ENCODE peak calls at places on chromosomes 6 and 20, in four cellular contexts. H, S, G and F are unnamed samples.

GRCh38 chr6:151690303-151690702 is 117.2 kb upstream of the ESR1 start:
- DNase-seq in H (no peak), S (no peak), G (no peak), F (no peak)

GRCh38 chr20:56995157-56995556 is 271.3 kb downstream of the BMP7 start:
- DNase-seq in H (no peak), S (no peak), G (no peak), F (no peak)

GRCh38 chr20:38604873-38605303 is 3.3 kb downstream of the ARHGAP40 start:
- DNase-seq in H (peak), S (peak), G (no peak), F (peak)

GRCh38 chr6:56749632-56750151 is 107.0 kb upstream of the DST start:
- DNase-seq in H (no peak), S (peak), G (no peak), F (no peak)

GRCh38 chr6:112234596-112234995 is 19.8 kb downstream of the LAMA4 start:
- DNase-seq in H (no peak), S (no peak), G (no peak), F (no peak)

GRCh38 chr20:63740070-63740500 is 509 bp downstream of the SLC2A4RG start:
- DNase-seq in H (no peak), S (no peak), G (peak), F (no peak)

GRCh38 chr6:69795469-69796080 is 1.2 kb downstream of the LMBRD1 start:
- DNase-seq in H (no peak), S (no peak), G (no peak), F (no peak)

GRCh38 chr6:70849348-70850069 is 107.4 kb downstream of the B3GAT2 start:
- DNase-seq in H (no peak), S (peak), G (no peak), F (no peak)

GRCh38 chr20:22700387-22700786 is 116.0 kb upstream of the FOXA2 start:
- DNase-seq in H (no peak), S (no peak), G (no peak), F (no peak)

GRCh38 chr6:165263-165662 is 127.0 kb upstream of the DUSP22 start:
- DNase-seq in H (no peak), S (no peak), G (no peak), F (no peak)

GRCh38 chr6:165906-166305 is 126.4 kb upstream of the DUSP22 start:
- DNase-seq in H (no peak), S (no peak), G (no peak), F (no peak)

GRCh38 chr6:168865-169455 is 123.3 kb upstream of the DUSP22 start:
- DNase-seq in H (no peak), S (peak), G (no peak), F (no peak)

DNA sequence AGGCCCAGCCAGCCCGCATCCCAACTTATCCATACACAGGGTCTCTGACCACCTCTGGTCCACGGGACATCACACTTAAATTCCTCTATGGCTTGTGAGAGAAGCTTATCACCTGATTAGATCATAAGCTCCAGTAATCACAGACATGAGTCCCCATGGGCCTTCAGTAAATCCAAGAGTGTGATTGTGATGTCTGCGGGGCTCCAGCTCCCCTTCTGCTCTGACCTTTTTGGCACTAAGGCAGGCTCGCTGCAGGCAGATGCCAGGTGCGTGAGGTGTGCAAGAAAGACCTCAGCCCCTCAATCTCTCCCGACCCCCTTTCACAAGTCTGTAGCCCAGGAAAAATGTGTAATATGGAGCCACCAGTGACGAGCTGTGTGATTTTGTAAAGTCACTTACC is 127.6 kb upstream of the DUSP22 start:
- DNase-seq in H (no peak), S (no peak), G (no peak), F (no peak)
- H3K27ac ChIP-seq in H (no peak), S (no peak), G (no peak), F (no peak)

DNA sequence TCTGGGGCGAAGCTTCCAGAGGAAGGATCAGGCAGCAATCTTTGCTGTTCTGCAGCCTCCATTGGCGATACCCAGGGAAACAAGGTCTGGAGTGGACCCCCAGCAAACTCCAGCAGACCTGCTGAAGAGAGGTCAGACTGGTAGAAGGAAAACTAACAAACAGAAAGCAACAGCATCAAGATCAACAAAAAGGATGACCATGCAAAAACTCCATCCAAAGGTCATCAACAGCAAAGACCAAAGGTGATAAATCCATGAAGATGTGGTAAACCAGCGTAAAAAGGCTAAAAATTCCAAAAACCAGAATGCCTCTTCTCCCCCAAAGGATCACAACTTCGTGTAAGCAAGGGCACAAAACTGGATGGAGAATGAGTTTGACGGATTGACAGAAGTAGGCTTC is 252.8 kb downstream of the PHF3 start:
- DNase-seq in H (no peak), S (no peak), G (no peak), F (no peak)
- TF ChIP-seq POLR2AphosphoS5 in H (no peak), S (no peak), G (no peak), F (no peak)

DNA sequence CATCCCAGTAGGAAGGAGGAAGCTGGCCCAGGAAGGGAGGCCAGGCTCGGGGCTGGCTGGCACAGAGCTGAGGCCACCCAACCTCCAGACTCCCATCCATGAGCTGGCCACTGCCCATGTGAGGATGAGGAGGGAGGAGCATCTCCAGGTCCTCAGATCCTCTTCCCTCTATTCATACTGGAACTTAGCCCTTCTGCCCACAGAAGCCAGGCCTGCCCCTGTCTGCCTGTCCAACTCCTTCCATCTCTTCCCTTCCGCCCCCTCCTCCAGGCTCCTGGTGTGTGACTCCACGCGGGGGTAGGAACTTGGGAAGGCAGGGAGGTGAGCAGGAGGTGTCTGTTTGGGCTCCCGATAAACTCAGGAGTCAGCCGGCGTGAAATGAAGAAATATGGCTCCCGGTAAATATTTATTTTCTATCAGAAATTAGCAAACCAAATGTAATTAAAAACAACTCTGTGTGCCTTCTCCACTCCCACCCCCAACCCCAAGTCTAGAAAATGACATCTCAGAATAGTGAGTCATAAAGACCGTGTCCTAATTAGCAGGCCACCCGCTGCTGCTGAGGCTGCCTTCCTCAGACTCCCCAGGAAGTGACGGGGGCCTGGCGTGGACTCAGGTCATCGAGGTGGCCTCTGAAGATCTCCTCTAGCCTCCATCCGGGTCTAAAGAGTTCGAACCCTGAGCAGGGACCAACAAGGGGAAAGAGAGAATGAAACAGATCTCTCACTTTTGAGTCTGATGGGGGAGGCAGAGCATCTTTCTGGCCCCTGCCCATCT is 81.9 kb downstream of the MDGA1 start:
- DNase-seq in H (no peak), S (no peak), G (peak), F (no peak)
- H3K27ac ChIP-seq in H (no peak), S (no peak), G (no peak), F (no peak)

DNA sequence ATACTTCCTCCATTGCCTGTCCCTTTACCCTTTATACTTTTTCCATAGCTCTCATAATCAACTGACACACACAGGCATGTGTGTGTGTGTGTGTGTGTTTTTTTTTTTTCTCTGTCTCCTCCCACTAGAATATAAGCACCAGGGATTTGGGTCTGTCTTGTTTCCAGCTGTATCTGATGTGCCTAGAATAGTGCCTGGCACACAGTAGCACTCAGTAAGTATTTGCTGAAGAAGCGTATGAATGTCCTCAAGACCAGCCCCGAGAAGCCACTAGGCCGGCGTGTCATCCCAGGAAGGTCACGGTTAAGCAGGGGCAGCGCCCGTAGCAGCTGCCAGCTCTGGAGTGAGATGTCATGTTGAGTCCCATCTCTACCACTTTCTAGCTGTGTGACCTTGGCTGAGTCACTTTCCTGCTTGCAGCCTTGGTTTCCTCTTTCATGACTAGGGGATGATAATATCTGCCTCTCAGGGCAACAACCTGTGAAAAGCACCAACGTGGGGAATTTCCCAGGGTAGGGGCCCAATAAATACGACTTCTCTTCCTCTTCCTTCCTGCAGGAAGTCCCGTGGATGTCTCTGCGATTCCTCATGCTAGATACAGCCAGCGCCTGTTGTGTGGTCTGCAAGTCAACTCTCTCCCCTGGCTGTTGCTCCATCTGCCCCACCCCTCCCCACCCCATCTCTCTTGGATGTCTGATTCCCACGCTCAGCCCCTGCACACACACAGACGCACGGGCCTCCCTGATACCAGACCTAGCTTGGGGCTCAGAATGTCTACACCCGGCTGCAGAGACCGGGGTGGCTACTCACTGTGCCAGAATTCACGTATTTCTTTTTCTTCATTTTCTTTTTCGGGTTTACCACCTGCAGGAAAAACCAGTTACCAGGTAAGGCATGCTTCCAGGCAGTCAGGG is 58.1 kb downstream of the RAB44 start:
- DNase-seq in H (peak), S (peak), G (no peak), F (no peak)
- TF ChIP-seq POLR2AphosphoS5 in H (no peak), S (no peak), G (no peak), F (no peak)

GRCh38 chr20:25045343-25045712 is 12.6 kb downstream of the ACSS1 start:
- DNase-seq in H (peak), S (no peak), G (peak), F (no peak)

GRCh38 chr20:25047766-25048165 is 10.2 kb downstream of the ACSS1 start:
- DNase-seq in H (peak), S (no peak), G (peak), F (peak)

GRCh38 chr20:25048519-25048952 is 9.4 kb downstream of the ACSS1 start:
- DNase-seq in H (peak), S (no peak), G (peak), F (no peak)

GRCh38 chr20:25046181-25046641 is 11.7 kb downstream of the ACSS1 start:
- DNase-seq in H (peak), S (peak), G (peak), F (no peak)

DNA sequence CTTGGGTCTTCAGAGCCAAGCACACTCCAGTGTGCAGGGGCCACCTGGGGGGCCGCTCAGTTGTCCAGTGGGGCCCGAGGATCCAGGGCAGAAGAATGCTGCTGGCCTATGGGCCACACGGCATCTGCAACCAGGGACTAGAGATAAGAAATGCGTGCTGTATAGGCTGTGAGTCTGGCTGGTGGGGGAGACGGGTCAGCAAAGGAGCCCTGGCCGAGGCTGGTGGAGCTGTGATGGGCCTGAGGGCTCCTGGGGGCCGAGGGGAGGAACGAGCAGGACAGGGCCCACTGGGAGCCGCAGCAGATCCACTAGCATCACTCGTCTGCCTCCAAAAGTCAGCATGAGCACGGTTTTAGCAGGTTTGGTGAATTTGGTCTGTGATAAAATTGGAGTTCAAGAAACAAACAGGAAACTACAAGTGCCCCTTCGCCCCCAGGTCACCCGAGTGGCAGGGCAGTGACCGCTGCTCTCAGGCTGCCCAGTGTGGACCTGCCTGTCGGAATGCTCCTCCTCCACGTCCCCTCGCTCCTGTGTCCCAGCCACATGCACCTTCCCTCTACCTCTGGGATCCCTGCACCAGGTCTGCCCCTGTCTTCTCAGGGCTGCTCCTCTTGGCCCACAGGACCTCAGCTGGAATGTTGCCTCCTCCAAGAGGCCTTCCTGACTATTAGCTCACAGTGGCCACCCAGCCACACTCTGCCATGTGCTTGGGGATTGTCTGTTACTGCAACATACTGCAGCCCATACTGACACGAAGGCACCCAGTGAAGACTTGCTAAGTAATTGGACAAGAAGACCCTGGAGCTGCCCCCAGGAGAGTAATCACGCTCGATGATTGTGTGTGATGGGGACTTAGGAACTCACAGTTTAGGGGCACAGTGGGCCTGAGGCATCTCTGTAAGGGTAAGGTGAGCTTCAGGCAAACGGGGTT is 10.9 kb downstream of the ACSS1 start:
- DNase-seq in H (no peak), S (no peak), G (peak), F (no peak)
- H3K27ac ChIP-seq in H (no peak), S (no peak), G (no peak), F (peak)

GRCh38 chr6:31777667-31778050 is 531 bp upstream of the VWA7 start:
- DNase-seq in H (no peak), S (no peak), G (no peak), F (no peak)

GRCh38 chr6:31776563-31776960 is 566 bp downstream of the VWA7 start:
- DNase-seq in H (no peak), S (no peak), G (no peak), F (no peak)

GRCh38 chr6:31775633-31776263 is 1.4 kb downstream of the VWA7 start:
- DNase-seq in H (no peak), S (no peak), G (no peak), F (no peak)

GRCh38 chr6:31776961-31777666 is at the start of gene VWA7:
- DNase-seq in H (peak), S (peak), G (no peak), F (peak)

DNA sequence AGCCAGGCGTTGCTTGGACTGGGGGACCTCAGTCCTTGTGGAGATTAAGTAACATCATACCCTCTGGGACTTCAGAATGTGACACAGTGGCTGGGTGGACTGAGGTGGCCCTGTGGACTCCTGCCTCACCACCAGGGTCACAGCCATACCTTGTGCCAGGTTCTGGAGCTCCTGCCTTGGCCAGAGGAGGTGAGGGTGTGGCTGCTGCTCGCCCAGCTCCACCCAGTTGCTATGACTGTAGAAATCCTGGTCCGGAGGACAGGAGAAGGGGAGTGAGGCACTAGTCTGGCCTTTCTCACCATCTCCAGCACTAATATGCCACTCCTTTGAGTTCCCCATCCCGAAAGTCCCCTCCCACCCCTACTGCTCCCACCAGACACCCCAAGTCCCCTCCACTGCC is 1.9 kb downstream of the VWA7 start:
- DNase-seq in H (peak), S (no peak), G (no peak), F (no peak)
- TF ChIP-seq POLR2AphosphoS5 in H (peak), S (no peak), G (no peak), F (no peak)

DNA sequence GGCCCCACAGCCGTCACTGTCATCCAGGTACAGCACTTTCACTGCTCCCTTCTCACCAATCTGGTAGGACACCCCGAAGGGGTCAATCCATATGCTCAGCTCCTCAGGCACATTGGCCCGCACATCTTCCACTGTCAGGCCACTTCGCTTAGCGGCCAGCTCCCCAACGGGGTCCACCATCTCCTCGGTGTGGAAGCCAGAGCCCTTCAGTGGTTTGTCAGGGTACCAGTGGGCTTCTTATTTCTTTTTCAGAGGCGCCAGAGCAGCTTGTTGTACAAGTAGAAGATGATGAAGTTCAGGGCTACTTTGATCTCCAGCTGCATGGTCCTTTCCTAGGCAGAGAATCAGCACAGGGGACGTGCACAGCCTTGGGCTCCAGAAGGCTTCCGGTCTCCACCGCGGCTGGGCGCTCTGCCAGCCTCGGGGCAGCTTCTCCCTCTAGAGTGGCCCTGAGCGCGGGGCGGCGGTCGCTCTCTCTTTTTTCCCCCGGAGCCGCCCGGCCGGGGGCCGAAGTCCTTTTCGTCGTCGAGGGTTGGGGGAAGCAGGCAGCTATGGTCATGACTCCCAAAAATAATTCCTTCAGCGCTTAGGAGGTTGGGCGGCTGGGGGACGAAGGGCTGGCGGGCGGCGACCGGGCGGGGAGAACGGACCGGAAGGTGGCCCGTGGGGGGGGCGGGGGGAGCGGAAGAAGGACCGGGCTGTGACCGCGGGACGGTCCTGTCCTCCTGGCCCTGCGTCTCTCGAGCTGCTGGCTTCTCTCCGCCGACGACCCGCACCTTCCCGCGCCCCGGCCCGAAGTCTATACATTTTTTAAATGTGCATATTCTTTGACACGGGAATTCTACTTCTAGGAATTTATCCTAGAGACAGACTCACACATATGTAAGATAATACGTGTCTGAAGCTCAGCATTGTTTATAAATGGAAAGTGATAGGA is 6.5 kb upstream of the ZSCAN9 start:
- DNase-seq in H (peak), S (peak), G (peak), F (peak)
- H3K27ac ChIP-seq in H (no peak), S (peak), G (peak), F (peak)

DNA sequence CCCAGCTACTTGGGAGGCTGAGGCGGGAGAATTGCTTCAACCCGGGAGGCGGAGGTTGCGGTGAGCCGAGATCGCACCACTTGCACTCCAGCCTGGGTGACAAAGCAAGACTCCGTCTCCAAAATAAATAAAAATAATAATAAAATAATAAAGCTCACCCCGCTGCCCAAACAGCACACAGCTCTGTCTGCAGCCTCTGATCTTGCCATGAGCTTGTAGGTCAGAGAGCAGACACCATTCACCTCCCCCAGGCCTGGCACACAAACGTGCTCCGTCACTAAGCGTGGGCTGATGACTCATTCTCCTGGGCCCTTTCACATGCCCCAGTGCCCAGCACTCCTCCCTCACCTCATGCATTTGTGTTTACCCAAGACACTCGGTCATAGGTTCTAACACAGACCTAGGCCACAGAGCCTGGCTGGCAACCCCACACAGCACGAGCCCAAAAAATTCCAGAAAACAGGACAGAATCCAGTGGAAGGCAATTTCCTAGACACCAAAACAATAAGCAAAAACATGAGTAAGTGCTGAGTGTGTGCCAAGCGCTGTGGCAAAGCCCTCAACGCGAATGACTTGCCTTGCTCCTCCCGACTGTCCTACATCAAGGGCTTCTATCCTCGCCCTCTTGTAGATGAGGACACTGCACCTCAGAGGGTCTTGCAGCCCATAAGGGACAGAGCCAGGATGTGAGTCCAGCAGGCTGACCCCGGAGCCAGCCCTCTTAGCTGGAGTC is 18.0 kb downstream of the ATP9A start:
- DNase-seq in H (peak), S (peak), G (peak), F (peak)
- TF ChIP-seq POLR2AphosphoS5 in H (peak), S (no peak), G (no peak), F (peak)